ENCODE peak calls at places on chromosomes 7 and 10, in five cellular contexts. D is heart right ventricle, U is heart left ventricle, I is iPS DF 6.9, Y is kidney. E is an unnamed sample.

GRCh38 chr7:157910446-157910845 is 573.6 kb downstream of the DNAJB6 start:
- DNase-seq in D (no peak), I (no peak), U (no peak), Y (peak; percentile 23), E (no peak)

GRCh38 chr10:112650588-112651030 is 203.6 kb downstream of the VTI1A start:
- DNase-seq in U (no peak), D (no peak), I (no peak), Y (no peak), E (no peak)

GRCh38 chr10:3780056-3780765 is 4.8 kb downstream of the KLF6 start:
- DNase-seq in Y (no peak), U (no peak), D (no peak), I (no peak), E (peak; percentile 16)

GRCh38 chr10:100998991-100999741 is 442 bp upstream of the LZTS2 start:
- DNase-seq in D (peak; percentile 84), Y (peak; percentile 94), U (peak; percentile 93), I (no peak), E (peak; percentile 90)

GRCh38 chr10:24465899-24466615 is 257.1 kb downstream of the KIAA1217 start:
- DNase-seq in Y (no peak), I (no peak), D (no peak), U (no peak), E (peak; percentile 59)

GRCh38 chr10:15624405-15625191 is 95.1 kb downstream of the ITGA8 start:
- DNase-seq in U (no peak), Y (no peak), I (no peak), D (no peak), E (no peak)

GRCh38 chr7:45574521-45575500 is 643 bp downstream of the ADCY1 start:
- DNase-seq in I (no peak), D (no peak), Y (peak; percentile 83), U (no peak), E (no peak)

GRCh38 chr10:14671383-14671782 is 103.3 kb downstream of the FAM107B start:
- DNase-seq in D (no peak), Y (no peak), I (no peak), U (no peak), E (peak; percentile 63)

GRCh38 chr7:46625032-46625431 is 704.0 kb upstream of the IGFBP3 start:
- DNase-seq in Y (no peak), I (peak; percentile 7), D (no peak), U (no peak), E (no peak)

GRCh38 chr7:14687777-14688176 is 214.8 kb downstream of the DGKB start:
- DNase-seq in I (no peak), U (no peak), Y (no peak), D (no peak), E (no peak)

GRCh38 chr7:33039257-33039904 is 23.2 kb downstream of the NT5C3A start:
- DNase-seq in Y (no peak), I (no peak), U (no peak), D (no peak), E (no peak)

GRCh38 chr7:118863961-118864360 is 639.5 kb downstream of the ANKRD7 start:
- DNase-seq in I (no peak), D (no peak), U (no peak), Y (no peak), E (no peak)

GRCh38 chr7:134470864-134471263 is 12.0 kb upstream of the AKR1B1 start:
- DNase-seq in U (no peak), I (no peak), Y (no peak), D (no peak), E (no peak)

GRCh38 chr10:131851332-131851731 is 49.5 kb upstream of the PPP2R2D start:
- DNase-seq in D (no peak), I (no peak), Y (no peak), U (no peak), E (no peak)

GRCh38 chr7:2104107-2104710 is 128.5 kb downstream of the MAD1L1 start:
- DNase-seq in D (peak; percentile 90), I (peak; percentile 61), Y (peak; percentile 94), U (peak; percentile 92), E (peak; percentile 31)

GRCh38 chr10:3533296-3533695 is 251.7 kb downstream of the KLF6 start:
- DNase-seq in I (no peak), D (no peak), Y (no peak), U (no peak), E (no peak)

GRCh38 chr7:115094163-115094562 is 172.3 kb downstream of the MDFIC start:
- DNase-seq in U (no peak), D (no peak), I (no peak), Y (no peak), E (no peak)

GRCh38 chr10:7529638-7530037 is 118.8 kb upstream of the SFMBT2 start:
- DNase-seq in U (no peak), D (no peak), I (no peak), Y (peak; percentile 44), E (peak; percentile 43)

GRCh38 chr7:149284343-149284742 is 22.3 kb downstream of the ZNF783 start:
- DNase-seq in Y (no peak), I (no peak), U (no peak), D (no peak), E (no peak)

GRCh38 chr7:66413379-66414114 is 208.4 kb downstream of the TPST1 start:
- DNase-seq in Y (peak; percentile 97), I (peak; percentile 74), U (peak; percentile 91), D (peak; percentile 75), E (no peak)

GRCh38 chr10:1382711-1383110 is 326.5 kb downstream of the WDR37 start:
- DNase-seq in U (no peak), Y (no peak), D (no peak), I (no peak), E (no peak)

GRCh38 chr10:96910488-96911395 is 78.6 kb downstream of the LCOR start:
- DNase-seq in U (no peak), I (peak; percentile 27), Y (no peak), D (peak; percentile 18), E (peak; percentile 54)

GRCh38 chr7:96596120-96596826 is 113.4 kb downstream of the SEM1 start:
- DNase-seq in I (no peak), Y (no peak), D (no peak), U (no peak), E (peak; percentile 40)

GRCh38 chr7:143882020-143882610 is 19.9 kb downstream of the TCAF1 start:
- DNase-seq in U (peak; percentile 73), I (no peak), D (peak; percentile 85), Y (peak; percentile 80), E (peak; percentile 70)

GRCh38 chr7:30925117-30925516 is 13.5 kb downstream of the AQP1 start:
- DNase-seq in I (no peak), Y (peak; percentile 43), D (no peak), U (no peak), E (no peak)

GRCh38 chr7:1970895-1971294 is 261.9 kb downstream of the MAD1L1 start:
- DNase-seq in Y (peak; percentile 21), D (no peak), I (no peak), U (peak; percentile 19), E (no peak)

GRCh38 chr7:134737561-134738353 is 41.7 kb upstream of the CALD1 start:
- DNase-seq in I (no peak), U (no peak), D (no peak), Y (no peak), E (no peak)

DNA sequence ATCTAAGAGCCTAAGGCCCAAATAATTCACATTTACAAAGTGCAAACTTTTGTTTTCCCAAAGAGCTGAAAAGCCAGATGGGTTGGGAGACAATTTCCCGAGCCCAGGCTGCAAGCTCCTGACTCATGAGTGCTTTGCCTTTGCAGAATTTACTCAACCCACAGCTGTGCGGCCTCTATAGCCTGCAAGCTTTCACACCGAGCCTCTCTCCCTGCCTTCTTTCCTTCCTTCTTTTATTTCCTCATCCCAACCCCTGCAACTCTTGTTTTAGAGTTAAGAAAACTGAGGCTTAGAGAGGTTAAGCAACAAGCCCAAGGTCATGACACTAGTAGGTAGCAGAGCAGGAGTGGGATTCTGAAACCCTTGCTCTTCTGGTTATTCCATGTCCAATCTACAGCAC is 203.0 kb upstream of the GPR26 start:
- DNase-seq in I (no peak), D (no peak), U (no peak), Y (no peak), E (no peak)
- H3K9me3 ChIP-seq in I (no peaks in the 10 kb centered on the region), D (no peaks in the 10 kb centered on the region), U (no peaks in the 10 kb centered on the region), Y (no peaks in the 10 kb centered on the region), E (no peaks in the 10 kb centered on the region)

GRCh38 chr7:26191233-26191973 is 9.1 kb downstream of the HNRNPA2B1 start:
- DNase-seq in D (no peak), Y (no peak), I (no peak), U (no peak), E (no peak)

GRCh38 chr7:26195182-26195581 is 5.4 kb downstream of the HNRNPA2B1 start:
- DNase-seq in U (no peak), Y (no peak), I (no peak), D (no peak), E (no peak)

GRCh38 chr7:26191974-26192479 is 8.5 kb downstream of the HNRNPA2B1 start:
- DNase-seq in Y (no peak), U (no peak), I (no peak), D (no peak), E (no peak)

GRCh38 chr7:26192485-26193087 is 8.0 kb downstream of the HNRNPA2B1 start:
- DNase-seq in D (no peak), U (no peak), I (no peak), Y (no peak), E (no peak)

DNA sequence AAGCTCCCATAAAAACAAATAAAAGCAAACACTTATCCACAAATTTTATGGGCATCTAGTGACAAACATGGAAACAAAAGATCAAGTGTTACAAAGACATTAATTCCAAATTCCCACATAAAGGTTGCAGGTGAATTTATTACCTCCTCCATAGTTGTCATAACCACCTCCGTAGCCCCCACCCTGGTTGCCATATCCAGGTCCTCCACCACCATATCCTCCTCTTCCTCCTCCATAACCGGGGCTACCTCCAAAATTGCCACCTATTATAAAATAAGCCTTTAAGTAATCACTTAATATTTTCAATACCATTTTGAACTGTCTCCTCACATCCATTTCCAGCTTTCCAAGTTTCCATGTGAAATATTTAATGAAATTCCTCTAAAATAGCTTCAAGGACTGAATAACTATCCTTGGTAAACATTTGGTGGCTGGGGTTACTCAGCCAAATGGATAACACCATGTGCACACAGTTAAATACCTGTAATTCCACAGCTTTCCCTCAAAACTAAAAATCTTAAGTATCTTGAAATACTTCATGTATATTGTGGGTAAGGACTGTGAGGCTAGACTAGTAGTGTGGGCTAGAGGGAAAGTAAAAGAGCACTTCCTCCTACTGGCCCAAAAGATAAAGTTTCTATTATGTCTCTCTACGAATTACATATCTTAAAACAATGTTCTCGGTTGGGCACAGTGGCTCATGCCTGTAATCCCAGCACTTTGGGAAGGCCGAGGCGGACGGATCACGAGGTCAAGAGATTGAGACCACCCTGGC is 6.9 kb downstream of the HNRNPA2B1 start:
- DNase-seq in Y (no peak), I (no peak), U (no peak), D (no peak), E (no peak)
- H3K4me3 ChIP-seq in Y (no peak overlapping the region), I (no peak overlapping the region), U (no peak overlapping the region), D (no peak overlapping the region), E (no peak overlapping the region)

GRCh38 chr10:21753497-21754270 is 219.7 kb downstream of the MLLT10 start:
- DNase-seq in U (no peak), D (no peak), Y (no peak), I (no peak), E (peak; percentile 13)
- H3K27ac ChIP-seq in U (no peak overlapping the region), D (no peak overlapping the region), Y (no peak overlapping the region), I (no peak overlapping the region), E (no peak overlapping the region)

GRCh38 chr10:60703266-60704041 is 74.8 kb upstream of the CDK1 start:
- DNase-seq in I (no peak), Y (no peak), U (no peak), D (no peak), E (no peak)

GRCh38 chr10:60704480-60704879 is 73.8 kb upstream of the CDK1 start:
- DNase-seq in Y (no peak), D (no peak), U (no peak), I (no peak), E (no peak)

GRCh38 chr10:60707841-60708240 is 70.4 kb upstream of the CDK1 start:
- DNase-seq in U (no peak), I (no peak), D (no peak), Y (no peak), E (no peak)

GRCh38 chr10:60708666-60709065 is 69.6 kb upstream of the CDK1 start:
- DNase-seq in U (no peak), I (no peak), D (no peak), Y (no peak), E (no peak)

GRCh38 chr10:60706146-60706545 is 72.1 kb upstream of the CDK1 start:
- DNase-seq in D (no peak), I (no peak), Y (no peak), U (no peak), E (no peak)
- H3K9me3 ChIP-seq in D (no peaks in the 10 kb centered on the region), I (no peaks in the 10 kb centered on the region), Y (no peaks in the 10 kb centered on the region), U (no peaks in the 10 kb centered on the region), E (no peaks in the 10 kb centered on the region)

E was measured in SJCRH30.